ENCODE peak calls at places on chromosomes 5 and 9, in five cellular contexts. X is naive thymus-derived CD4-positive, alpha-beta T cell; H is neuronal stem cell; V is gastrocnemius medialis; F is tibial artery. A is an unnamed sample. For H3K4me1, the result is how much of the 10 kb centered on the place peaks cover.

GRCh38 chr9:17531642-17532254 is 47.1 kb upstream of the SH3GL2 start:
- DNase-seq in X (no peak), H (peak), V (no peak), F (no peak), A (peak)

GRCh38 chr9:26973989-26974388 is 17.8 kb downstream of the IFT74 start:
- DNase-seq in X (no peak), H (no peak), V (no peak), F (no peak), A (no peak)

GRCh38 chr9:95822583-95823431 is 52.7 kb upstream of the ERCC6L2 start:
- DNase-seq in X (no peak), H (no peak), V (no peak), F (no peak), A (no peak)

GRCh38 chr5:159362190-159362589 is 31.9 kb upstream of the IL12B start:
- DNase-seq in X (no peak), H (no peak), V (no peak), F (no peak), A (no peak)

GRCh38 chr5:166022065-166022464 is 2269.4 kb upstream of the WWC1 start:
- DNase-seq in X (no peak), H (no peak), V (no peak), F (no peak), A (no peak)

GRCh38 chr5:91219803-91220371 is 163.2 kb downstream of the ARRDC3 start:
- DNase-seq in X (peak), H (no peak), V (no peak), F (no peak), A (no peak)

GRCh38 chr5:170623576-170624181 is 119.9 kb downstream of the KCNIP1 start:
- DNase-seq in X (no peak), H (no peak), V (no peak), F (peak), A (peak)

GRCh38 chr5:148193202-148193601 is 9.6 kb upstream of the SPINK6 start:
- DNase-seq in X (no peak), H (no peak), V (no peak), F (no peak), A (no peak)

GRCh38 chr5:96703384-96703910 is 41.3 kb downstream of the CAST start:
- DNase-seq in X (peak), H (no peak), V (peak), F (no peak), A (no peak)

GRCh38 chr5:180085837-180086236 is 14.3 kb upstream of the RNF130 start:
- DNase-seq in X (peak), H (no peak), V (no peak), F (no peak), A (peak)

GRCh38 chr5:118326496-118327045 is 661.8 kb downstream of the DTWD2 start:
- DNase-seq in X (no peak), H (no peak), V (no peak), F (no peak), A (no peak)

GRCh38 chr9:137026384-137026783 is 1.7 kb downstream of the ABCA2 start:
- DNase-seq in X (no peak), H (no peak), V (no peak), F (no peak), A (no peak)
- H3K4me3 ChIP-seq in X (no peak), H (peak), V (no peak), F (no peak), A (no peak)

GRCh38 chr9:114396558-114397218 is 8.9 kb upstream of the AKNA start:
- DNase-seq in X (no peak), H (no peak), V (no peak), F (no peak), A (peak)
- H3K4me1 ChIP-seq in X (half or more), H (under half), V (under half), F (half or more), A (under half)

DNA sequence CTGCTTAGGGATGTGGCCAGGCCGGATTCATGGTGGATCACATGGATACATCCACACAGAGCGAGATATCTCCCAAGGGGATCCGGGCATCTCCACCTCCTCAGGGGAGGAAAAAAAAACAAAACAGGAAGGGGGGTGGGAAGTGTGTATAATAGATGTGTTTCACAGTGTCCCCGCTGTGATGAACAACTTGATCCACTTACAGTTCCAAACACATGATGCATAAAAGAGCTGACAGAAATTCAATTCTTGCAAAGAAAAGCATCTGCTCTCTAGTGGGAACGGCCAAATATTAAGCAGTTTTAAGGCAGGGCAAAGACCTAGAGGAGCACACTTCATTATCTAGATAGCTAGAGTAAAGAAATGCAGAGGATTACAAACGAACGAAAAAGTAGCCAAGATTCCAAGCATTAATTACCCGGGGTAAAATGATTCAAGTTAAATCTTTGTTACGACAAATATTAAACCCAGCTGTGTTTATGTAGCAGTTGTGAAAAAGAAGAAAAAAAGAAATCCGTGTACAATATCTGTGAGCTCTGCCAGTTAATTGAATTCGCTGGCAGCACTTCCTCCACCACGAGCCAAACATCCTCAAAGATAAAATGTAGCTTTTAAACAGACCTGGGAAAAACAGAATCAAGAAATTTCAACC is 212.8 kb downstream of the CRB2 start:
- DNase-seq in X (no peak), H (no peak), V (no peak), F (no peak), A (no peak)
- H3K4me3 ChIP-seq in X (no peak), H (no peak), V (no peak), F (no peak), A (no peak)

DNA sequence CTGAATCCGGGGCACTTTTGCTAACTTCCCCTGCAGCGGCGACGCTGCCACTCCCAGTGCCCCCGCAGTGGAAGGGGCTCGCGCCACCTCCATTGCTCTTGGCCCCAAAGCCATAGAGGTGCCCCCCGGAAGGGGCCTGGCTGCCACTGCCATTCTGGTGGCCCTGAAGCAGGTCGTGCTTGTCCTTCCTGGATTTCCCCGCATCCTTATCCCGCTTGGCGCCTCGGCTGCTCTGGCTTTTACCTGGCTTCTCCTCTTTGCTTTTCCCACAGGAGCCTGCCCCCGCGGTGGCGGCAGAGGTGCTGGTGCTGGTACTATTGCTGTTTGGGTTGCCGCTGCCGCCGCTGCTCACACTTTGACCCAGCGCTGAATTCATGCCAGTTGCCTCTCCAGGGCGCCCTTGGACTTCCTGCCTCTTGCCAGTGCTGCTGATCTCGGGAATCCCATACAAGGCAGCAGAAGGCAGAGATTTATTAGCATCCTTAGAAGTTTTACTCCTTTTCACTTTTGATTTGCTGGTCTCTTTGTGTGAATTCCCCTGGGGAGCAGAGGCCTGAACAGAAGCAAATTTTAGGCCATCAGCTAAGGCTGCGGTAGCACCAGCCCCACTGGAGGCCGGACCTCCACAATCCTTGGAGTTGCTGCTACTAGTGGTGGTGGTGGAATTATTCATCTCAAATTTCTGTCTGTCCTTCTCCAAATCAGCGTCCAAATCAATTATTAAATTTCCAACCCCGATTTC is 2.1 kb downstream of the ZNF608 start:
- DNase-seq in X (no peak), H (no peak), V (peak), F (peak), A (peak)
- H3K4me1 ChIP-seq in X (under half), H (under half), V (half or more), F (under half), A (half or more)

GRCh38 chr9:133579231-133579560 is 30.0 kb downstream of the FAM163B start:
- DNase-seq in X (no peak), H (no peak), V (no peak), F (no peak), A (no peak)

GRCh38 chr9:133576591-133577462 is 32.4 kb downstream of the FAM163B start:
- DNase-seq in X (no peak), H (no peak), V (no peak), F (no peak), A (no peak)

GRCh38 chr9:133578524-133579230 is 30.5 kb downstream of the FAM163B start:
- DNase-seq in X (no peak), H (no peak), V (no peak), F (no peak), A (no peak)

GRCh38 chr9:133575673-133576590 is 33.3 kb downstream of the FAM163B start:
- DNase-seq in X (no peak), H (no peak), V (no peak), F (no peak), A (no peak)

DNA sequence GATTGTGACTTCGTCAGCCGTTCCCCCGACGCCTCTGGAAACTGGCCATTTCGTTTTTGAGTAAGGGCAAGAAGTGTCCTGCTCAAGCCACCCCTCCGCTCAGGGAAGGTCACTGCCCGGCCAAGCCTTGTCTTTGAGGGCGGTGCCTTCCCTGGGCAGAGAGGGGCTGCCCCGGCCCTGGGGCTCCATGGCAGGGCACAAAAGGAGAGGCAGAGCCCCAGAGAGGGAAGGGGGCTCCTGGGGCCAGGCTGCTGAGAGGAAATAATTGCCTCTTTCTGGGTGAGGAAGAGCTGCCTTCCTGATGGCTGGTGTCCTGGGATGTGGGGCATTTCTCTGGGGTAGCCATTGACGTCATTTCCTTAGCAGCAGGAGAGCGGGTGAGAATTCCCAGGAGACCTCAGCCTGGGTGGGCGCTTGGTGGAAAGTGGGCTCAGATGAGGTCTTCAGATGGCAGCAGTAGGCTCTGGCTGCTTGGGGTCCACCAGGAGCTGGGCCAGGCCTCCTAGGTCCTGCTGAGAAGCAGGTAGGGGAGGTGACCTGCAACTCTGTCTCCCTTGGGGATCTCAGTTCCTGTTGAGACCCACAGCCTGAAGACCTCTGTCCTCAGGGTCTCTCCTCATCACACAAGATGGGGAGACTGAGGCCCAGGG is 31.6 kb downstream of the FAM163B start:
- DNase-seq in X (no peak), H (no peak), V (no peak), F (no peak), A (no peak)
- H3K4me3 ChIP-seq in X (no peak), H (no peak), V (no peak), F (no peak), A (no peak)

GRCh38 chr9:124005372-124005771 is 6.2 kb upstream of the LHX2 start:
- DNase-seq in X (no peak), H (peak), V (no peak), F (peak), A (peak)

GRCh38 chr9:124003636-124004349 is 7.8 kb upstream of the LHX2 start:
- DNase-seq in X (no peak), H (no peak), V (no peak), F (no peak), A (no peak)

GRCh38 chr9:124007157-124007460 is 4.5 kb upstream of the LHX2 start:
- DNase-seq in X (no peak), H (peak), V (no peak), F (no peak), A (no peak)

GRCh38 chr9:124006448-124007156 is 5.0 kb upstream of the LHX2 start:
- DNase-seq in X (no peak), H (peak), V (no peak), F (peak), A (no peak)

GRCh38 chr9:124004608-124005007 is 7.0 kb upstream of the LHX2 start:
- DNase-seq in X (no peak), H (no peak), V (no peak), F (no peak), A (no peak)
- H3K4me1 ChIP-seq in X (under half), H (under half), V (under half), F (under half), A (under half)

GRCh38 chr9:124259273-124260078 is 1.7 kb downstream of the NEK6 start:
- DNase-seq in X (no peak), H (no peak), V (peak), F (peak), A (peak)
- H3K4me3 ChIP-seq in X (peak), H (peak), V (peak), F (peak), A (peak)

GRCh38 chr9:87516222-87516930 is 18.7 kb downstream of the DAPK1 start:
- DNase-seq in X (no peak), H (no peak), V (peak), F (peak), A (no peak)

GRCh38 chr9:87515588-87516221 is 18.0 kb downstream of the DAPK1 start:
- DNase-seq in X (no peak), H (no peak), V (no peak), F (no peak), A (no peak)

GRCh38 chr9:87514136-87514535 is 16.5 kb downstream of the DAPK1 start:
- DNase-seq in X (no peak), H (no peak), V (no peak), F (no peak), A (no peak)

GRCh38 chr9:87516931-87517300 is 19.2 kb downstream of the DAPK1 start:
- DNase-seq in X (no peak), H (no peak), V (no peak), F (no peak), A (no peak)

DNA sequence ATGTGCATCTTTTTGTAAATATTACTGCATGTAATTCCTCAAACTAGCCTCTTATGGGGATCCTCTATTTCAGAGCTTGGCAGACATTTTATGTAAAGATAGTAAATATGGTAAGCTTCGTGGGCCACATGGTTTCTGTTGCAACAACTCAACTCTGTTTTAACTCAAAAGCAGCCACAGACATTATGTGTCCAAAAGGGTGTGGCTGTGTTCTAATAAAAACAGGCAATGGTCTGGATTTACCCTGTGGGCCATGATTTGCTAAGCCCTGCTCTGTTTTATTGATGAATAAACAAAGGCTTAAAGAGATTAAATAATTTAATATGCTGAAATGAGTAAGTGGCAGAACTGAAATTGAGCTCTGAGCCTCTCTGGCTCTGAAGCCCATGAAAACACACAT is 17.4 kb downstream of the DAPK1 start:
- DNase-seq in X (no peak), H (no peak), V (no peak), F (no peak), A (no peak)
- H3K4me1 ChIP-seq in X (under half), H (under half), V (under half), F (under half), A (under half)

GRCh38 chr9:35340046-35340445 is 149.9 kb upstream of the RUSC2 start:
- DNase-seq in X (no peak), H (no peak), V (no peak), F (no peak), A (no peak)
- H3K4me3 ChIP-seq in X (no peak), H (no peak), V (no peak), F (no peak), A (no peak)

DNA sequence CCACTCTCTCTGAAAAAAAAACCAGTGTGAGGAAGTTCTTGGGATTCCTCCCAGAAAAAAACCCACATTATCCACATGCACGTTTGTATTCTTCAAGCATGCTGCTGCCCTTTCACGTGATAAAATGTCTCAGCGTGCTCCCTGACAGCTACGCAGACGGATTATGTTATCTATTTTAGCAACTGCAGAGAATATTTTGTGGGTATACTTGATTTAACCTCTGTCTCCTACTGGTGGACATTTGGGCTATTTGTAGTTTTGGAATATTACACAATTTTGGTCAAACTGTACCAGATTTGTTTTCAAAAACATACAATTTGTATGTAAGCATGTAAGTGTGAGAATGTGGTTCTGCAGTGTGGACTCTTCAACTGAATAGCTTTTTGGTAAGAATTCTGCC is 10.7 kb downstream of the PRRC2B start:
- DNase-seq in X (no peak), H (no peak), V (no peak), F (no peak), A (no peak)
- H3K4me1 ChIP-seq in X (half or more), H (half or more), V (half or more), F (half or more), A (half or more)